ENCODE peak calls at places on chromosomes 5 and 9, in eight cellular contexts. B, V, J, K, A, O, S and I are unnamed samples.

GRCh38 chr9:131755541-131756198 is 15.8 kb upstream of the RAPGEF1 start:
- DNase-seq in V (peak; percentile 76), O (peak; percentile 93), B (peak; percentile 71), K (peak; percentile 90), S (no peak), A (peak; percentile 92), J (peak; percentile 84), I (peak; percentile 87)

GRCh38 chr5:170262061-170262764 is 29.4 kb downstream of the C5orf58 start:
- DNase-seq in S (no peak), K (no peak), A (no peak), B (peak; percentile 39), O (no peak), J (no peak), V (peak; percentile 76), I (no peak)

GRCh38 chr9:37200572-37201005 is 80.2 kb downstream of the ZCCHC7 start:
- DNase-seq in V (no peak), O (peak; percentile 71), B (no peak), S (no peak), J (no peak), K (peak; percentile 19), A (no peak), I (no peak)

GRCh38 chr5:82526540-82526939 is 248.4 kb upstream of the RPS23 start:
- DNase-seq in J (no peak), B (no peak), K (no peak), A (no peak), O (no peak), V (no peak), S (no peak), I (no peak)

GRCh38 chr5:179343902-179344300 is 1.4 kb downstream of the ADAMTS2 start:
- DNase-seq in O (peak; percentile 86), A (peak; percentile 83), B (no peak), K (peak; percentile 74), J (no peak), S (no peak), V (no peak), I (no peak)

GRCh38 chr9:18821794-18822193 is 211.2 kb downstream of the SAXO1 start:
- DNase-seq in J (no peak), K (peak; percentile 48), S (no peak), V (no peak), B (no peak), O (no peak), A (no peak), I (no peak)

GRCh38 chr9:5557606-5558587 is 47.6 kb downstream of the PDCD1LG2 start:
- DNase-seq in A (no peak), O (no peak), S (no peak), J (no peak), B (no peak), K (no peak), V (peak; percentile 51), I (no peak)

GRCh38 chr9:18379073-18379811 is 94.7 kb upstream of the ADAMTSL1 start:
- DNase-seq in B (no peak), A (no peak), J (no peak), V (no peak), S (no peak), K (peak; percentile 71), O (peak; percentile 77), I (no peak)

GRCh38 chr9:31119882-31120481 is 1264.5 kb upstream of the ACO1 start:
- DNase-seq in A (peak; percentile 40), S (no peak), J (no peak), B (peak; percentile 5), V (peak; percentile 51), K (peak; percentile 60), O (peak; percentile 74), I (no peak)

GRCh38 chr5:179828756-179829421 is 8.2 kb downstream of the SQSTM1 start:
- DNase-seq in J (no peak), K (no peak), S (no peak), A (no peak), O (no peak), B (no peak), V (no peak), I (no peak)

GRCh38 chr9:109968702-109969450 is 188.9 kb downstream of the PALM2AKAP2 start:
- DNase-seq in B (no peak), S (no peak), J (no peak), O (no peak), V (no peak), A (no peak), K (peak; percentile 47), I (no peak)

GRCh38 chr5:160213537-160213936 is 15.8 kb upstream of the FABP6 start:
- DNase-seq in S (no peak), O (peak; percentile 9), V (no peak), A (no peak), J (no peak), K (no peak), B (no peak), I (no peak)

GRCh38 chr5:93794954-93795353 is 53.6 kb upstream of the POU5F2 start:
- DNase-seq in K (no peak), S (no peak), V (no peak), A (no peak), B (no peak), J (no peak), O (no peak), I (no peak)

DNA sequence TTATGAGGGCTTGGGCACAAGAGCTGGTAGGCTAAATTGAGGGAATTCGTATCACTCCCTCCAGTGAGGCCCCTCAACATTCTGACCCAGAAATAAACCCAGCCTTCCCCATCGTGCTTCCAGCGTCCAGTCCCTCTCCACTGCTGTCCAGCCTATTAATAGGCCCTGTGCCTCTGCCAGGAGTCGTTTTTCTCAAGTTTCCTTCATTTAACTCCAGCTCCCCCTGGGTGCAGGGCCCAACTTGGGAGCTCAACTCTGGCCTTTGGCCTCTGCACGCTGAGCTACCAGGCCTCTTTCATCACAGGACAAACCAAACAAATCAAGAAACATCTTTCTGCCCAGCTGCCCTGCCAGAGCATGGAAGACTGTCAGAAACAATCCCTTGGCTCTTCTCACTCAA is 10.0 kb downstream of the HBEGF start:
- DNase-seq in A (no peak), V (no peak), J (no peak), O (no peak), S (no peak), B (no peak), K (no peak), I (no peak)
- H3K4me1 ChIP-seq in A (no peaks in the 10 kb centered on the region), V (peaks cover under 1% of the 10 kb centered on the region), J (no peaks in the 10 kb centered on the region), O (peaks cover 19% of the 10 kb centered on the region), S (peaks cover 38% of the 10 kb centered on the region), B (no peaks in the 10 kb centered on the region), K (no peaks in the 10 kb centered on the region), I (peaks cover 24% of the 10 kb centered on the region)

GRCh38 chr9:124661184-124661755 is 109.8 kb downstream of the NR6A1 start:
- DNase-seq in J (no peak), V (no peak), A (no peak), S (no peak), K (no peak), B (no peak), O (peak; percentile 29), I (no peak)

GRCh38 chr9:124664143-124664542 is 107.0 kb downstream of the NR6A1 start:
- DNase-seq in A (no peak), B (no peak), S (no peak), V (no peak), J (no peak), O (no peak), K (no peak), I (no peak)

GRCh38 chr9:124665391-124666058 is 105.6 kb downstream of the NR6A1 start:
- DNase-seq in A (no peak), J (no peak), B (no peak), O (no peak), K (no peak), S (peak; percentile 49), V (no peak), I (no peak)

GRCh38 chr9:124662561-124662960 is 108.5 kb downstream of the NR6A1 start:
- DNase-seq in S (no peak), V (no peak), J (no peak), O (no peak), K (no peak), A (no peak), B (no peak), I (no peak)

DNA sequence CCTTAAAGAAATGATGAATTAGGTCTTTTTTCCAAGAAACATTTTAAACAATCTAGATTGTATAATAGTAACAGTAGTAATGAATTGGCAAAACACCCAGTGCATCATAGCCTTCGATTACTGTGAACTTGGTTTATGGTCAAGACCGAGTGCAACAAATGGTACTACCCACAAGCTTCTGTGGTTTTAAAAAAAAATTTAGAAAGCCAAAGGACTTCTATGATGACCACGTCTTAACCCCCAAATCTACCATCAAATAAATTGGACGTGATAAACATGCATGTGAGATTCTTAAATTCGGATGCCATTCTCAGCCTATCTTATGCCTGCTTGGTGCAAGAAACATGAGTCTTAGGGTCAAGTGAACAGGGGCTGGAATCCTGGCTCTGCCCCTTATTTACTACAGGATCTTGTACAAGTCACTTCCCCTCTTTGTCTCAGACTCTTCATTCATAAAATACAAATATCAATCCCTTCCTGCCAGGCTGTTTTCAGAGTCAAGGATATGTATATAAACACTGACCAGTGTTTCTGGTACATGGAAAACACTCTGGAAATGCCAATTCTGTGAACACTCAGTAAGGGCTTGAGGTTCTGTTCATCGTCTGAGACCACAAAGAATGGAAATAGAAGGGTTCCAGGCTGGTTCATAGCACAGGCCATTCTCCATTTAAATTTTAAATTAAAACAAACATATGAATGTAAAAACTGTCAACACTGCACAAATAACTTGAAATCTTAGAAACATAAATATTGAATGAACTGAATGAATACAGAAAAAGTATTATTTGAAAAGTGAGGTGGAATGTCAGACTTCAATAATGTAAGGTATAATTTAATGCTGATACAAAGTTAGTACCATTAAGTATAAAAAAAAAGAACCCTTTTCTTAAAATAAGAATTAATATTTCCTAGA is 107.8 kb downstream of the NR6A1 start:
- DNase-seq in V (no peak), B (no peak), J (no peak), A (no peak), K (no peak), O (no peak), S (no peak), I (no peak)
- H3K4me1 ChIP-seq in V (peaks cover 16% of the 10 kb centered on the region), B (peaks cover 4% of the 10 kb centered on the region), J (no peaks in the 10 kb centered on the region), A (peaks cover 12% of the 10 kb centered on the region), K (peaks cover 5% of the 10 kb centered on the region), O (peaks cover 13% of the 10 kb centered on the region), S (peaks cover 27% of the 10 kb centered on the region), I (peaks cover 12% of the 10 kb centered on the region)

GRCh38 chr9:94813379-94813778 is 86.9 kb downstream of the AOPEP start:
- DNase-seq in V (no peak), O (no peak), B (no peak), J (no peak), K (no peak), S (no peak), A (no peak), I (no peak)
- H3K4me1 ChIP-seq in V (no peaks in the 10 kb centered on the region), O (peaks cover 33% of the 10 kb centered on the region), B (no peaks in the 10 kb centered on the region), J (no peaks in the 10 kb centered on the region), K (no peaks in the 10 kb centered on the region), S (peaks cover 21% of the 10 kb centered on the region), A (no peaks in the 10 kb centered on the region), I (peaks cover 10% of the 10 kb centered on the region)

GRCh38 chr9:129339539-129340157 is 161.6 kb upstream of the IER5L start:
- DNase-seq in S (no peak), V (no peak), A (no peak), J (no peak), O (no peak), K (no peak), B (no peak), I (no peak)

GRCh38 chr9:129340427-129341196 is 162.6 kb upstream of the IER5L start:
- DNase-seq in K (peak; percentile 45), B (no peak), V (no peak), O (no peak), A (no peak), S (no peak), J (no peak), I (no peak)

GRCh38 chr9:129336601-129337286 is 158.7 kb upstream of the IER5L start:
- DNase-seq in S (no peak), V (peak; percentile 16), B (no peak), O (peak; percentile 77), A (no peak), J (no peak), K (peak; percentile 75), I (no peak)

GRCh38 chr9:129337287-129338140 is 159.5 kb upstream of the IER5L start:
- DNase-seq in V (no peak), J (no peak), A (no peak), O (no peak), S (no peak), B (no peak), K (no peak), I (no peak)

GRCh38 chr9:129338701-129339445 is 160.8 kb upstream of the IER5L start:
- DNase-seq in A (no peak), K (no peak), J (no peak), S (no peak), O (no peak), V (no peak), B (no peak), I (no peak)
- H3K4me1 ChIP-seq in A (peaks cover 11% of the 10 kb centered on the region), K (peaks cover 16% of the 10 kb centered on the region), J (peaks cover 24% of the 10 kb centered on the region), S (peaks cover 33% of the 10 kb centered on the region), O (peaks cover 65% of the 10 kb centered on the region), V (peaks cover 24% of the 10 kb centered on the region), B (peaks cover 12% of the 10 kb centered on the region), I (peaks cover 57% of the 10 kb centered on the region)